ENCODE peak calls at places on chromosomes 2 and 18, in four cellular contexts. One of them, this sample, is unnamed.

GRCh38 chr2:112996635-112997034 is 8.6 kb upstream of the IL36A start:
- DNase-seq in T-cell: peak; percentile 75
- DNase-seq in SK-N-MC: no peak
- DNase-seq in iPS DF 6.9: no peak
- DNase-seq in this sample: no peak

GRCh38 chr2:165007162-165007744 is 51.9 kb upstream of the SLC38A11 start:
- DNase-seq in T-cell: no peak
- DNase-seq in SK-N-MC: no peak
- DNase-seq in iPS DF 6.9: no peak
- DNase-seq in this sample: no peak

GRCh38 chr2:240296104-240296406 is 139.4 kb upstream of the GPC1 start:
- DNase-seq in T-cell: no peak
- DNase-seq in SK-N-MC: no peak
- DNase-seq in iPS DF 6.9: no peak
- DNase-seq in this sample: no peak

GRCh38 chr2:11746807-11747459 is 501 bp downstream of the LPIN1 start:
- DNase-seq in T-cell: no peak
- DNase-seq in SK-N-MC: no peak
- DNase-seq in iPS DF 6.9: no peak
- DNase-seq in this sample: no peak

GRCh38 chr2:73561422-73561821 is 80.8 kb downstream of the NAT8 start:
- DNase-seq in T-cell: no peak
- DNase-seq in SK-N-MC: no peak
- DNase-seq in iPS DF 6.9: no peak
- DNase-seq in this sample: no peak

GRCh38 chr2:147479363-147479762 is 365.5 kb upstream of the ACVR2A start:
- DNase-seq in T-cell: no peak
- DNase-seq in SK-N-MC: no peak
- DNase-seq in iPS DF 6.9: no peak
- DNase-seq in this sample: no peak

GRCh38 chr2:240981273-240981672 is 17.1 kb upstream of the SNED1 start:
- DNase-seq in T-cell: no peak
- DNase-seq in SK-N-MC: no peak
- DNase-seq in iPS DF 6.9: no peak
- DNase-seq in this sample: no peak

GRCh38 chr2:33419548-33420255 is 56.7 kb upstream of the RASGRP3 start:
- DNase-seq in T-cell: no peak
- DNase-seq in SK-N-MC: no peak
- DNase-seq in iPS DF 6.9: no peak
- DNase-seq in this sample: no peak

GRCh38 chr18:70931942-70932814 is 643.3 kb downstream of the SOCS6 start:
- DNase-seq in T-cell: no peak
- DNase-seq in SK-N-MC: peak; percentile 16
- DNase-seq in iPS DF 6.9: no peak
- DNase-seq in this sample: no peak

GRCh38 chr2:44707945-44708645 is 233.4 kb upstream of the SIX3 start:
- DNase-seq in T-cell: no peak
- DNase-seq in SK-N-MC: no peak
- DNase-seq in iPS DF 6.9: no peak
- DNase-seq in this sample: no peak

GRCh38 chr18:6215888-6216287 is 198.8 kb downstream of the L3MBTL4 start:
- DNase-seq in T-cell: no peak
- DNase-seq in SK-N-MC: no peak
- DNase-seq in iPS DF 6.9: no peak
- DNase-seq in this sample: no peak

GRCh38 chr2:86216577-86217555 is 17.6 kb downstream of the MRPL35 start:
- DNase-seq in T-cell: no peak
- DNase-seq in SK-N-MC: no peak
- DNase-seq in iPS DF 6.9: no peak
- DNase-seq in this sample: no peak

GRCh38 chr2:69911985-69912563 is 2.8 kb upstream of the MXD1 start:
- DNase-seq in T-cell: no peak
- DNase-seq in SK-N-MC: peak; percentile 37
- DNase-seq in iPS DF 6.9: no peak
- DNase-seq in this sample: peak; percentile 71

GRCh38 chr2:197264332-197264731 is 46.2 kb downstream of the ANKRD44 start:
- DNase-seq in T-cell: no peak
- DNase-seq in SK-N-MC: no peak
- DNase-seq in iPS DF 6.9: no peak
- DNase-seq in this sample: no peak

GRCh38 chr18:43248610-43249249 is 28.6 kb downstream of the SYT4 start:
- DNase-seq in T-cell: no peak
- DNase-seq in SK-N-MC: peak; percentile 59
- DNase-seq in iPS DF 6.9: no peak
- DNase-seq in this sample: no peak

GRCh38 chr2:10028988-10029874 is 14.1 kb upstream of the KLF11 start:
- DNase-seq in T-cell: no peak
- DNase-seq in SK-N-MC: no peak
- DNase-seq in iPS DF 6.9: no peak
- DNase-seq in this sample: peak; percentile 67

This sample was measured in immature natural killer cell.